ENCODE peak calls at places on chromosome 18, in ten cellular contexts. One of them, this sample, is unnamed.

GRCh38 chr18:46097853-46098615 is at the start of gene ATP5F1A:
- DNase-seq in heart left ventricle: peak; percentile 95
- DNase-seq in A673: peak; percentile 88
- DNase-seq in H9: peak; percentile 89
- DNase-seq in Peyer's patch: peak; percentile 94
- DNase-seq in astrocyte: peak; percentile 65
- DNase-seq in CD4-positive, alpha-beta memory T cell: peak; percentile 87
- DNase-seq in lung: peak; percentile 92
- DNase-seq in MM.1S: peak; percentile 85
- DNase-seq in stomach: peak; percentile 86
- DNase-seq in this sample: no peak

GRCh38 chr18:50401888-50402287 is 27.0 kb downstream of the SKA1 start:
- DNase-seq in heart left ventricle: peak; percentile 63
- DNase-seq in A673: peak; percentile 25
- DNase-seq in H9: peak; percentile 83
- DNase-seq in Peyer's patch: no peak
- DNase-seq in astrocyte: peak; percentile 2
- DNase-seq in CD4-positive, alpha-beta memory T cell: no peak
- DNase-seq in lung: peak; percentile 49
- DNase-seq in MM.1S: no peak
- DNase-seq in stomach: peak; percentile 76
- DNase-seq in this sample: no peak

GRCh38 chr18:56389190-56389589 is 249.2 kb downstream of the TXNL1 start:
- DNase-seq in heart left ventricle: no peak
- DNase-seq in A673: no peak
- DNase-seq in H9: no peak
- DNase-seq in Peyer's patch: no peak
- DNase-seq in astrocyte: no peak
- DNase-seq in CD4-positive, alpha-beta memory T cell: no peak
- DNase-seq in lung: no peak
- DNase-seq in MM.1S: no peak
- DNase-seq in stomach: no peak
- DNase-seq in this sample: no peak

GRCh38 chr18:4270016-4270415 is 185.1 kb downstream of the DLGAP1 start:
- DNase-seq in heart left ventricle: no peak
- DNase-seq in A673: no peak
- DNase-seq in H9: no peak
- DNase-seq in Peyer's patch: no peak
- DNase-seq in astrocyte: no peak
- DNase-seq in CD4-positive, alpha-beta memory T cell: no peak
- DNase-seq in lung: no peak
- DNase-seq in MM.1S: no peak
- DNase-seq in stomach: no peak
- DNase-seq in this sample: no peak

GRCh38 chr18:62339106-62339988 is 14.2 kb downstream of the TNFRSF11A start:
- DNase-seq in heart left ventricle: no peak
- DNase-seq in A673: no peak
- DNase-seq in H9: no peak
- DNase-seq in Peyer's patch: no peak
- DNase-seq in astrocyte: peak; percentile 87
- DNase-seq in CD4-positive, alpha-beta memory T cell: no peak
- DNase-seq in lung: no peak
- DNase-seq in MM.1S: no peak
- DNase-seq in stomach: no peak
- DNase-seq in this sample: no peak

GRCh38 chr18:76565238-76566173 is 70.5 kb upstream of the ZNF516 start:
- DNase-seq in heart left ventricle: peak; percentile 73
- DNase-seq in A673: peak; percentile 94
- DNase-seq in H9: peak; percentile 79
- DNase-seq in Peyer's patch: no peak
- DNase-seq in astrocyte: peak; percentile 92
- DNase-seq in CD4-positive, alpha-beta memory T cell: no peak
- DNase-seq in lung: peak; percentile 76
- DNase-seq in MM.1S: peak; percentile 29
- DNase-seq in stomach: peak; percentile 66
- DNase-seq in this sample: peak; percentile 43

GRCh38 chr18:38750786-38751185 is 1185.2 kb upstream of the CELF4 start:
- DNase-seq in heart left ventricle: no peak
- DNase-seq in A673: no peak
- DNase-seq in H9: no peak
- DNase-seq in Peyer's patch: no peak
- DNase-seq in astrocyte: no peak
- DNase-seq in CD4-positive, alpha-beta memory T cell: no peak
- DNase-seq in lung: no peak
- DNase-seq in MM.1S: no peak
- DNase-seq in stomach: no peak
- DNase-seq in this sample: no peak

GRCh38 chr18:23257686-23258565 is 122.6 kb downstream of the CABLES1 start:
- DNase-seq in heart left ventricle: no peak
- DNase-seq in A673: no peak
- DNase-seq in H9: no peak
- DNase-seq in Peyer's patch: no peak
- DNase-seq in astrocyte: peak; percentile 54
- DNase-seq in CD4-positive, alpha-beta memory T cell: no peak
- DNase-seq in lung: no peak
- DNase-seq in MM.1S: no peak
- DNase-seq in stomach: no peak
- DNase-seq in this sample: no peak

GRCh38 chr18:28152354-28152753 is 24.6 kb downstream of the CDH2 start:
- DNase-seq in heart left ventricle: no peak
- DNase-seq in A673: no peak
- DNase-seq in H9: no peak
- DNase-seq in Peyer's patch: no peak
- DNase-seq in astrocyte: no peak
- DNase-seq in CD4-positive, alpha-beta memory T cell: no peak
- DNase-seq in lung: no peak
- DNase-seq in MM.1S: no peak
- DNase-seq in stomach: no peak
- DNase-seq in this sample: no peak

GRCh38 chr18:59910967-59911366 is 11.2 kb downstream of the PMAIP1 start:
- DNase-seq in heart left ventricle: no peak
- DNase-seq in A673: no peak
- DNase-seq in H9: no peak
- DNase-seq in Peyer's patch: no peak
- DNase-seq in astrocyte: peak; percentile 81
- DNase-seq in CD4-positive, alpha-beta memory T cell: no peak
- DNase-seq in lung: no peak
- DNase-seq in MM.1S: no peak
- DNase-seq in stomach: no peak
- DNase-seq in this sample: no peak

GRCh38 chr18:23542471-23542870 is 39.2 kb downstream of the RMC1 start:
- DNase-seq in heart left ventricle: no peak
- DNase-seq in A673: no peak
- DNase-seq in H9: no peak
- DNase-seq in Peyer's patch: no peak
- DNase-seq in astrocyte: peak; percentile 70
- DNase-seq in CD4-positive, alpha-beta memory T cell: no peak
- DNase-seq in lung: no peak
- DNase-seq in MM.1S: no peak
- DNase-seq in stomach: no peak
- DNase-seq in this sample: no peak

GRCh38 chr18:27789406-27789805 is 387.5 kb downstream of the CDH2 start:
- DNase-seq in heart left ventricle: no peak
- DNase-seq in A673: no peak
- DNase-seq in H9: no peak
- DNase-seq in Peyer's patch: no peak
- DNase-seq in astrocyte: no peak
- DNase-seq in CD4-positive, alpha-beta memory T cell: no peak
- DNase-seq in lung: no peak
- DNase-seq in MM.1S: no peak
- DNase-seq in stomach: no peak
- DNase-seq in this sample: no peak

GRCh38 chr18:45336431-45336830 is 278.8 kb upstream of the SLC14A2 start:
- DNase-seq in heart left ventricle: no peak
- DNase-seq in A673: no peak
- DNase-seq in H9: no peak
- DNase-seq in Peyer's patch: no peak
- DNase-seq in astrocyte: no peak
- DNase-seq in CD4-positive, alpha-beta memory T cell: no peak
- DNase-seq in lung: no peak
- DNase-seq in MM.1S: no peak
- DNase-seq in stomach: no peak
- DNase-seq in this sample: no peak

GRCh38 chr18:46264255-46264654 is 160.1 kb downstream of the HAUS1 start:
- DNase-seq in heart left ventricle: no peak
- DNase-seq in A673: peak; percentile 65
- DNase-seq in H9: no peak
- DNase-seq in Peyer's patch: no peak
- DNase-seq in astrocyte: no peak
- DNase-seq in CD4-positive, alpha-beta memory T cell: peak; percentile 53
- DNase-seq in lung: no peak
- DNase-seq in MM.1S: no peak
- DNase-seq in stomach: no peak
- DNase-seq in this sample: no peak

GRCh38 chr18:65975536-65975935 is 224.7 kb downstream of the CDH7 start:
- DNase-seq in heart left ventricle: no peak
- DNase-seq in A673: no peak
- DNase-seq in H9: no peak
- DNase-seq in Peyer's patch: no peak
- DNase-seq in astrocyte: no peak
- DNase-seq in CD4-positive, alpha-beta memory T cell: no peak
- DNase-seq in lung: no peak
- DNase-seq in MM.1S: no peak
- DNase-seq in stomach: no peak
- DNase-seq in this sample: no peak

GRCh38 chr18:23864620-23865019 is 149.9 kb upstream of the TTC39C start:
- DNase-seq in heart left ventricle: no peak
- DNase-seq in A673: no peak
- DNase-seq in H9: no peak
- DNase-seq in Peyer's patch: peak; percentile 49
- DNase-seq in astrocyte: no peak
- DNase-seq in CD4-positive, alpha-beta memory T cell: peak; percentile 32
- DNase-seq in lung: no peak
- DNase-seq in MM.1S: peak; percentile 51
- DNase-seq in stomach: no peak
- DNase-seq in this sample: no peak

GRCh38 chr18:74290831-74291770 is 662 bp downstream of the CYB5A start:
- DNase-seq in heart left ventricle: peak; percentile 51
- DNase-seq in A673: no peak
- DNase-seq in H9: peak; percentile 81
- DNase-seq in Peyer's patch: no peak
- DNase-seq in astrocyte: no peak
- DNase-seq in CD4-positive, alpha-beta memory T cell: peak; percentile 33
- DNase-seq in lung: peak; percentile 51
- DNase-seq in MM.1S: no peak
- DNase-seq in stomach: peak; percentile 76
- DNase-seq in this sample: no peak

GRCh38 chr18:8051388-8051787 is 484.3 kb downstream of the PTPRM start:
- DNase-seq in heart left ventricle: no peak
- DNase-seq in A673: no peak
- DNase-seq in H9: no peak
- DNase-seq in Peyer's patch: no peak
- DNase-seq in astrocyte: no peak
- DNase-seq in CD4-positive, alpha-beta memory T cell: no peak
- DNase-seq in lung: no peak
- DNase-seq in MM.1S: no peak
- DNase-seq in stomach: no peak
- DNase-seq in this sample: no peak

GRCh38 chr18:76558881-76559667 is 64.0 kb upstream of the ZNF516 start:
- DNase-seq in heart left ventricle: no peak
- DNase-seq in A673: no peak
- DNase-seq in H9: no peak
- DNase-seq in Peyer's patch: no peak
- DNase-seq in astrocyte: peak; percentile 59
- DNase-seq in CD4-positive, alpha-beta memory T cell: no peak
- DNase-seq in lung: no peak
- DNase-seq in MM.1S: no peak
- DNase-seq in stomach: no peak
- DNase-seq in this sample: no peak

GRCh38 chr18:58495202-58495601 is 133.7 kb downstream of the ALPK2 start:
- DNase-seq in heart left ventricle: no peak
- DNase-seq in A673: no peak
- DNase-seq in H9: no peak
- DNase-seq in Peyer's patch: no peak
- DNase-seq in astrocyte: peak; percentile 49
- DNase-seq in CD4-positive, alpha-beta memory T cell: no peak
- DNase-seq in lung: no peak
- DNase-seq in MM.1S: no peak
- DNase-seq in stomach: no peak
- DNase-seq in this sample: no peak
- H3K27ac ChIP-seq in heart left ventricle: no peak overlapping the region
- H3K27ac ChIP-seq in A673: no peak overlapping the region
- H3K27ac ChIP-seq in H9: no peak overlapping the region
- H3K27ac ChIP-seq in Peyer's patch: no peak overlapping the region
- H3K27ac ChIP-seq in astrocyte: no peak overlapping the region
- H3K27ac ChIP-seq in CD4-positive, alpha-beta memory T cell: no peak overlapping the region
- H3K27ac ChIP-seq in lung: no peak overlapping the region
- H3K27ac ChIP-seq in MM.1S: no peak overlapping the region
- H3K27ac ChIP-seq in stomach: no peak overlapping the region
- H3K27ac ChIP-seq in this sample: no peak overlapping the region

GRCh38 chr18:9851511-9851910 is 34.3 kb upstream of the TXNDC2 start:
- DNase-seq in heart left ventricle: no peak
- DNase-seq in A673: peak; percentile 52
- DNase-seq in H9: no peak
- DNase-seq in Peyer's patch: no peak
- DNase-seq in astrocyte: no peak
- DNase-seq in CD4-positive, alpha-beta memory T cell: no peak
- DNase-seq in lung: no peak
- DNase-seq in MM.1S: no peak
- DNase-seq in stomach: no peak
- DNase-seq in this sample: no peak
- H3K4me1 ChIP-seq in heart left ventricle: no peaks in the 10 kb centered on the region
- H3K4me1 ChIP-seq in A673: peaks cover 32% of the 10 kb centered on the region
- H3K4me1 ChIP-seq in H9: no peaks in the 10 kb centered on the region
- H3K4me1 ChIP-seq in Peyer's patch: no peaks in the 10 kb centered on the region
- H3K4me1 ChIP-seq in astrocyte: peaks cover 10% of the 10 kb centered on the region
- H3K4me1 ChIP-seq in CD4-positive, alpha-beta memory T cell: no peaks in the 10 kb centered on the region
- H3K4me1 ChIP-seq in lung: peaks cover 4% of the 10 kb centered on the region
- H3K4me1 ChIP-seq in MM.1S: no peaks in the 10 kb centered on the region
- H3K4me1 ChIP-seq in stomach: peaks cover 27% of the 10 kb centered on the region
- H3K4me1 ChIP-seq in this sample: peaks cover 1% of the 10 kb centered on the region

GRCh38 chr18:32707586-32707985 is 65.2 kb downstream of the KLHL14 start:
- DNase-seq in heart left ventricle: no peak
- DNase-seq in A673: no peak
- DNase-seq in H9: no peak
- DNase-seq in Peyer's patch: no peak
- DNase-seq in astrocyte: peak; percentile 49
- DNase-seq in CD4-positive, alpha-beta memory T cell: no peak
- DNase-seq in lung: no peak
- DNase-seq in MM.1S: no peak
- DNase-seq in stomach: peak; percentile 42
- DNase-seq in this sample: no peak
- H3K27ac ChIP-seq in heart left ventricle: no peak overlapping the region
- H3K27ac ChIP-seq in A673: no peak overlapping the region
- H3K27ac ChIP-seq in H9: no peak overlapping the region
- H3K27ac ChIP-seq in Peyer's patch: no peak overlapping the region
- H3K27ac ChIP-seq in astrocyte: no peak overlapping the region
- H3K27ac ChIP-seq in CD4-positive, alpha-beta memory T cell: no peak overlapping the region
- H3K27ac ChIP-seq in lung: no peak overlapping the region
- H3K27ac ChIP-seq in MM.1S: no peak overlapping the region
- H3K27ac ChIP-seq in stomach: peak overlapping the region; percentile 53
- H3K27ac ChIP-seq in this sample: no peak overlapping the region

DNA sequence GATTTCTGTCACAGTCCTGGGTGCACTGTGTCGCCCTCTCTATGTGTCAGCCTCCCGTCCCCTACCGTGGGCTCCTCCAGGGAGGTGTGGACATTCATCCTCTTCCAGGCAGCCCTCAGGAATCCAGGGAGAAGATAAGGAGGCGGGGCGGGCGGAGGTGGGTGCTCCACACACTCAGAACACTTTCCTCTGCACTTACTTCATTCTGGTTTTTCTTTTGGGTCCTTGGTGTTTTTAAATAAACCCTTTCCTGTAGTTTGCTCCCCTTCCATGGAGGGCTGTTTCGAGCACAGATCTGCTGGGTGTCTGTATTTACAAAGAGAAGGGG is 183.9 kb downstream of the FAM210A start:
- DNase-seq in heart left ventricle: no peak
- DNase-seq in A673: no peak
- DNase-seq in H9: no peak
- DNase-seq in Peyer's patch: no peak
- DNase-seq in astrocyte: no peak
- DNase-seq in CD4-positive, alpha-beta memory T cell: no peak
- DNase-seq in lung: no peak
- DNase-seq in MM.1S: no peak
- DNase-seq in stomach: no peak
- DNase-seq in this sample: no peak
- H3K4me1 ChIP-seq in heart left ventricle: peaks cover 3% of the 10 kb centered on the region
- H3K4me1 ChIP-seq in A673: peaks cover 32% of the 10 kb centered on the region
- H3K4me1 ChIP-seq in H9: no peaks in the 10 kb centered on the region
- H3K4me1 ChIP-seq in Peyer's patch: peaks cover 22% of the 10 kb centered on the region
- H3K4me1 ChIP-seq in astrocyte: no peaks in the 10 kb centered on the region
- H3K4me1 ChIP-seq in CD4-positive, alpha-beta memory T cell: peaks cover 28% of the 10 kb centered on the region
- H3K4me1 ChIP-seq in lung: peaks cover 5% of the 10 kb centered on the region
- H3K4me1 ChIP-seq in MM.1S: no peaks in the 10 kb centered on the region
- H3K4me1 ChIP-seq in stomach: peaks cover 25% of the 10 kb centered on the region
- H3K4me1 ChIP-seq in this sample: no peaks in the 10 kb centered on the region

This sample was measured in iPS DF 6.9.